ENCODE peak calls at places on chromosomes 1 and 21, in six cellular contexts. L is fibroblast of lung, W is tibial nerve, G is osteoblast, T is IMR-90, Y is heart left ventricle. M is an unnamed sample.

GRCh38 chr1:54884135-54884586 is 2.8 kb downstream of the DHCR24 start:
- DNase-seq in W (no peak), T (peak; percentile 79), Y (no peak), G (no peak), L (peak; percentile 59), M (no peak)

GRCh38 chr1:16149146-16149545 is 6.7 kb downstream of the EPHA2 start:
- DNase-seq in L (no peak), T (no peak), G (peak; percentile 60), W (no peak), Y (no peak), M (no peak)

GRCh38 chr1:178146456-178146855 is 52.6 kb downstream of the RASAL2 start:
- DNase-seq in Y (no peak), T (no peak), G (no peak), L (peak; percentile 58), W (no peak), M (no peak)

GRCh38 chr1:77504986-77505385 is 177.5 kb downstream of the ZZZ3 start:
- DNase-seq in T (peak; percentile 12), Y (no peak), L (no peak), W (no peak), G (no peak), M (no peak)

GRCh38 chr1:42679364-42679983 is 2.7 kb upstream of the YBX1 start:
- DNase-seq in Y (no peak), L (peak; percentile 27), G (no peak), W (no peak), T (peak; percentile 67), M (peak; percentile 36)

GRCh38 chr1:46248122-46248920 is 758 bp downstream of the RAD54L start:
- DNase-seq in G (peak; percentile 57), T (no peak), W (no peak), L (peak; percentile 8), Y (no peak), M (peak; percentile 82)

GRCh38 chr21:41803316-41803715 is 36.5 kb upstream of the RIPK4 start:
- DNase-seq in Y (no peak), G (no peak), L (no peak), W (no peak), T (no peak), M (no peak)

GRCh38 chr1:109876617-109877319 is 33.9 kb upstream of the CSF1 start:
- DNase-seq in L (peak; percentile 59), Y (no peak), G (peak; percentile 74), W (no peak), T (peak; percentile 38), M (no peak)

GRCh38 chr1:67572217-67572593 is 112.8 kb upstream of the GADD45A start:
- DNase-seq in L (peak; percentile 30), G (no peak), W (no peak), Y (no peak), T (no peak), M (no peak)

GRCh38 chr1:20141466-20141865 is 2.3 kb downstream of the PLA2G2F start:
- DNase-seq in G (no peak), L (no peak), T (no peak), Y (no peak), W (no peak), M (no peak)

GRCh38 chr1:210001751-210002150 is 63.7 kb downstream of the SYT14 start:
- DNase-seq in T (no peak), Y (no peak), L (peak; percentile 24), W (no peak), G (no peak), M (no peak)
- TF ChIP-seq CTCF in T (no peak), Y (no peak), L (no peak), W (no peak), G (no peak), M (no peak)

GRCh38 chr1:59144959-59145358 is 151.9 kb upstream of the FGGY start:
- DNase-seq in T (no peak), G (no peak), Y (no peak), W (no peak), L (no peak), M (no peak)

GRCh38 chr1:59143824-59144223 is 153.1 kb upstream of the FGGY start:
- DNase-seq in L (peak; percentile 45), T (peak; percentile 41), W (no peak), Y (no peak), G (peak; percentile 50), M (no peak)

GRCh38 chr1:59146056-59146455 is 150.8 kb upstream of the FGGY start:
- DNase-seq in W (no peak), Y (no peak), G (peak; percentile 50), T (no peak), L (no peak), M (no peak)

GRCh38 chr1:59149435-59149834 is 147.5 kb upstream of the FGGY start:
- DNase-seq in G (no peak), Y (no peak), T (no peak), L (no peak), W (no peak), M (no peak)

DNA sequence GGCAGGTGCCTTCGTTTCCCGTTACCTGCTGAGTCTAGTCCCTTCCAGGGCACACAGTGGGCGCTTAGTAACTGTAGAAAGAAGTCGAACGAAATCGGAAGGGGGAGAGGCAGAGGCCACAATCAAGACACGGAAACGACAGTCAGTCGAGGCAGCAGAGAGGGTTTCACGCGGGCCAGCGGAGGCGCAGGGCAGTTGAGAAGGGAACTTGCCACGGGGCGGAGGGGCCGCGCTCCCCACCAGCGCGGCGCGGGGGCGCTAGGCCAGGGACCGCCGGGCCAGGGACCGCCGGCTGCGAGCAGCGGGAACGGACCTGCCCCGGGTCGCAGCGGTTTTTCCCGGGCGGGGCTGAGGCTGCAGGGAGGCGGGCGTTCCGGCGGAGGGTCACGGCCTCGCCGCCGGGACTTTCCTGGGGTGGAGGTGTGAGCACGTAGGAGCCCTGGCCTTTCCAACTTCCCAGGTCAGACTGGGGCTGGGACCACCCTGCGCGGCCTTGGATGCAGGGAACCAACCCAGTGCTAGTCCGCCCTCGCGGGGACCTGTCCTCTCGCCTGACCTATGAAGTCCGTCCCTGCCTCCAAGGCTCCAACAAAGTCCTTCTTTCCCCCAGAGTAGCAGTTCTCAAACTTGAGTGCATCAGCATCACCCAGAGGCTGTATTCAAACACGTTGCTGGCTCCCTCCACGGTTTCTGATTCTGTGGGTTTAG is 150.1 kb upstream of the FGGY start:
- DNase-seq in W (peak; percentile 36), Y (peak; percentile 73), L (peak; percentile 30), G (peak; percentile 83), T (peak; percentile 28), M (no peak)
- TF ChIP-seq CTCF in W (peak; percentile 31), Y (peak; percentile 42), L (peak; percentile 13), G (peak; percentile 29), T (peak; percentile 16), M (no peak)

GRCh38 chr1:231395996-231396385 is 26.1 kb downstream of the EGLN1 start:
- DNase-seq in Y (no peak), L (no peak), T (no peak), W (no peak), G (peak; percentile 53), M (no peak)
- TF ChIP-seq CTCF in Y (no peak), L (no peak), T (no peak), W (no peak), G (no peak), M (no peak)

GRCh38 chr1:62964141-62964540 is 180.2 kb downstream of the ATG4C start:
- DNase-seq in Y (no peak), T (no peak), G (no peak), L (no peak), W (no peak), M (no peak)

GRCh38 chr1:62967031-62967430 is 183.1 kb downstream of the ATG4C start:
- DNase-seq in G (no peak), L (no peak), T (no peak), Y (no peak), W (no peak), M (no peak)

GRCh38 chr1:62962014-62962793 is 178.3 kb downstream of the ATG4C start:
- DNase-seq in Y (no peak), G (no peak), L (no peak), T (no peak), W (no peak), M (no peak)

DNA sequence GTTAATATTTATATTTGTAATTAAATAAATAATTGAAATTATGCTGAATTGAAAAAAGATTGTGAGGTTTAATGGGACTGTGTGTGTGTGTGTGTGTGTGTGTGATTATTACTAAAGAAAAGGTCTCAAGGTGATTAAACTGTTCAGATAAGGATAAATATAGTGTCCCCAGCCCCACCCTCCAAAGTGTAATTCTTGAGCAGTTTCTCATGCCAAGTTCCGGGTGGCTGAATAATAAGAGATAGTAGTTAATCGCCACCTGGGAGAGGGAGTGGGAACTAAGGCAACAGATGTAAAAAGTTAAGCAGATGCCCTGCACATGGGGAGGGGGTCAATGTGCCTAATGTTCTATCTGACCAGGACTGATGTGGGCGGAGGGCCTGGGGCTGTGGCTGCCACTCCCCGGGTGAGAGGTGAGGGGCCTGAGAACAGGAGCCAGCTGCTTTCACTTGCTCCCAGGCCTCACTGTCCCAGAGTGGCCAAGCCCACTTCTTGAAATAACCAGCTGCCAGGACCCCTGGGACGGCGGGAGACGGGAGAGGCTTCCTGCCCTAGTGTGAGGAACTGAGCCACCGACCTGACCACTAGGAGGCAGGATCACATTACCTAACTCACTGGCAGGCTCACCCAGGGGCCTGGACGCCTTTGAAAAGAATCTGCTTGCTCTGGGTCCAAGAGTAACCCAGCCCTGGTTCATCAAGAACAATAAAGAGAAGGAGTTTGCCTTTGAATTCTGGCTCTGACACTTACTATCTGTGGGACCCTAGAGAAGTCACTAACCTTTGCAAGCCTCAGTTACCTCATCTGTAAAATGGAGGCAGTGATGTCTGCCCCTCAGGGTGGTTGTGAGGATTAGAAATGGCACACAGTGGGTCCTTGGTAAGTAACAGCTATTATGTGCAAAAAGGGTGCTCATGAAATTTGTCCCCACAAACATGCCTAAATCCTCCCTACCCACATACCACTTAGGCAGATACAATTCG is 179.2 kb downstream of the ATG4C start:
- DNase-seq in Y (no peak), G (peak; percentile 88), T (peak; percentile 14), L (peak; percentile 27), W (peak; percentile 28), M (peak; percentile 54)
- TF ChIP-seq CTCF in Y (peak; percentile 28), G (peak; percentile 60), T (peak; percentile 46), L (peak; percentile 38), W (peak; percentile 57), M (peak; percentile 37)

M was measured in MCF 10A.